ENCODE peak calls at places on chromosomes 13 and 19, in nine cellular contexts. Z, G, O, A, C, X, L, N and V are unnamed samples.
A peak's percentile ranks its signal among the peaks of the same experiment; 100 is the strongest.

GRCh38 chr19:40420766-40421467 is 4.9 kb downstream of the SERTAD1 start:
- DNase-seq in Z (peak; percentile 69), G (peak; percentile 91), O (peak; percentile 80), A (peak; percentile 96), C (peak; percentile 89), X (peak; percentile 92), L (peak; percentile 90), N (no peak), V (peak; percentile 80)

GRCh38 chr13:112693831-112694497 is 4.1 kb downstream of the ATP11A start:
- DNase-seq in Z (no peak), G (peak; percentile 10), O (peak; percentile 25), A (no peak), C (peak; percentile 65), X (no peak), L (no peak), N (peak; percentile 47), V (no peak)

GRCh38 chr13:92436927-92437326 is 789.7 kb upstream of the GPC6 start:
- DNase-seq in Z (no peak), G (no peak), O (no peak), A (no peak), C (no peak), X (peak; percentile 11), L (no peak), N (no peak), V (no peak)

GRCh38 chr19:11223208-11223607 is 16.2 kb upstream of the ANGPTL8 start:
- DNase-seq in Z (no peak), G (no peak), O (no peak), A (no peak), C (no peak), X (no peak), L (no peak), N (no peak), V (no peak)

GRCh38 chr19:37472165-37472564 is 3.0 kb downstream of the ZNF570 start:
- DNase-seq in Z (no peak), G (no peak), O (no peak), A (no peak), C (no peak), X (no peak), L (no peak), N (no peak), V (no peak)

GRCh38 chr13:74870865-74871264 is 611.1 kb downstream of the TBC1D4 start:
- DNase-seq in Z (no peak), G (no peak), O (no peak), A (no peak), C (no peak), X (no peak), L (no peak), N (no peak), V (no peak)

GRCh38 chr13:45850020-45850613 is 1.4 kb downstream of the SIAH3 start:
- DNase-seq in Z (no peak), G (peak; percentile 52), O (no peak), A (no peak), C (no peak), X (peak; percentile 64), L (peak; percentile 45), N (no peak), V (no peak)

GRCh38 chr13:107238262-107238661 is 670.3 kb upstream of the ARGLU1 start:
- DNase-seq in Z (no peak), G (peak; percentile 35), O (no peak), A (no peak), C (no peak), X (peak; percentile 30), L (no peak), N (no peak), V (no peak)

GRCh38 chr13:44142540-44142867 is 231.1 kb upstream of the SERP2 start:
- DNase-seq in Z (no peak), G (no peak), O (no peak), A (no peak), C (no peak), X (peak; percentile 25), L (no peak), N (no peak), V (no peak)

GRCh38 chr19:48920949-48921348 is 12.6 kb upstream of the DHDH start:
- DNase-seq in Z (no peak), G (no peak), O (no peak), A (no peak), C (no peak), X (no peak), L (no peak), N (no peak), V (no peak)

GRCh38 chr13:45092668-45093067 is 27.6 kb upstream of the GTF2F2 start:
- DNase-seq in Z (no peak), G (no peak), O (peak; percentile 22), A (no peak), C (no peak), X (no peak), L (no peak), N (no peak), V (no peak)

GRCh38 chr13:113548171-113548641 is 36.3 kb upstream of the TFDP1 start:
- DNase-seq in Z (no peak), G (no peak), O (no peak), A (no peak), C (peak; percentile 78), X (no peak), L (peak; percentile 29), N (no peak), V (no peak)

GRCh38 chr19:21680679-21681078 is 86.7 kb downstream of the ZNF100 start:
- DNase-seq in Z (no peak), G (no peak), O (no peak), A (no peak), C (no peak), X (no peak), L (no peak), N (no peak), V (no peak)
- TF ChIP-seq CTCF in Z (no peak), G (no peak), O (no peak), A (no peak), C (no peak), X (no peak), L (no peak), N (no peak), V (no peak)

DNA sequence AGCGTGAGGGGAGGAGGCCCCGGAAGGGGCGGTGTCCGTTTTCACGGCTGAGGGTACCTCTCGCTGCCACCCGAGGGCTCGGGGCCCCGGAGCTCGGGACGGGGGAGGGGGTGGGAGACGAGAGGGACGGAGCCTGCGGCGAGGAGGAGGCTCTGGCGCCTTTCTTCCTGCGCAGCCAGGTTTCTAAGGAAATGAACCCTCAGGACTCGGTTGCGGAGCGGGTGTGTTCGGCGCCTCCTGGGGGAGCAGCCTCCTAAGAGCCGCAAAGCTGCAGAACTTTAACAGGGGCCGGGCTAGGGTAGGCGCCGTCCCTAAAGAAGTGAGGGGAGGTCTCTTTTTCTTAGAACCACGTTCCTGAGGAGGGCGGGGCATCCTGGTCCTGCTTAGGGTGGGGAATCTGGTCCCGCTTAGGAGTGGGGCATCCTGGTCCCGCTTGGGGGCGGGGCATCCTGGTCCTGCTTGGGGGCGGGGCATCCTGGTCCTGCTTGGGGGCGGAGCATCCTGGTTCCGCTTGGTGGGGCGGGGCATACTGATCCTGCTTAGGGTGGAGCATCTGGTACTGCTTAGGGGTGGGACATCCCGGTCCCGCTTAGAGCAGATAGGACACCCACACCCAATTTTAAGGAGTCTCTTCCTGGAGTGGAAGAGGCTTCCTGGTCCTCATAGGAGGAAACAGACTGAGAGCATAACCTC is 6.2 kb downstream of the SYT5 start:
- DNase-seq in Z (no peak), G (peak; percentile 96), O (peak; percentile 49), A (peak; percentile 60), C (peak; percentile 59), X (peak; percentile 93), L (peak; percentile 85), N (no peak), V (peak; percentile 73)
- TF ChIP-seq CTCF in Z (no peak), G (no peak), O (peak; percentile 13), A (no peak), C (peak; percentile 32), X (no peak), L (no peak), N (peak; percentile 15), V (no peak)

GRCh38 chr19:17795495-17795856 is 538 bp downstream of the B3GNT3 start:
- DNase-seq in Z (no peak), G (no peak), O (no peak), A (no peak), C (no peak), X (no peak), L (no peak), N (no peak), V (no peak)

GRCh38 chr19:17797397-17798201 is 2.7 kb downstream of the B3GNT3 start:
- DNase-seq in Z (no peak), G (no peak), O (no peak), A (no peak), C (no peak), X (no peak), L (no peak), N (no peak), V (no peak)

GRCh38 chr19:17794731-17795494 is at the start of gene B3GNT3:
- DNase-seq in Z (no peak), G (peak; percentile 75), O (no peak), A (peak; percentile 34), C (peak; percentile 9), X (peak; percentile 89), L (peak; percentile 35), N (no peak), V (no peak)

GRCh38 chr19:17796838-17797168 is 1.9 kb downstream of the B3GNT3 start:
- DNase-seq in Z (no peak), G (no peak), O (no peak), A (no peak), C (no peak), X (no peak), L (no peak), N (no peak), V (no peak)

DNA sequence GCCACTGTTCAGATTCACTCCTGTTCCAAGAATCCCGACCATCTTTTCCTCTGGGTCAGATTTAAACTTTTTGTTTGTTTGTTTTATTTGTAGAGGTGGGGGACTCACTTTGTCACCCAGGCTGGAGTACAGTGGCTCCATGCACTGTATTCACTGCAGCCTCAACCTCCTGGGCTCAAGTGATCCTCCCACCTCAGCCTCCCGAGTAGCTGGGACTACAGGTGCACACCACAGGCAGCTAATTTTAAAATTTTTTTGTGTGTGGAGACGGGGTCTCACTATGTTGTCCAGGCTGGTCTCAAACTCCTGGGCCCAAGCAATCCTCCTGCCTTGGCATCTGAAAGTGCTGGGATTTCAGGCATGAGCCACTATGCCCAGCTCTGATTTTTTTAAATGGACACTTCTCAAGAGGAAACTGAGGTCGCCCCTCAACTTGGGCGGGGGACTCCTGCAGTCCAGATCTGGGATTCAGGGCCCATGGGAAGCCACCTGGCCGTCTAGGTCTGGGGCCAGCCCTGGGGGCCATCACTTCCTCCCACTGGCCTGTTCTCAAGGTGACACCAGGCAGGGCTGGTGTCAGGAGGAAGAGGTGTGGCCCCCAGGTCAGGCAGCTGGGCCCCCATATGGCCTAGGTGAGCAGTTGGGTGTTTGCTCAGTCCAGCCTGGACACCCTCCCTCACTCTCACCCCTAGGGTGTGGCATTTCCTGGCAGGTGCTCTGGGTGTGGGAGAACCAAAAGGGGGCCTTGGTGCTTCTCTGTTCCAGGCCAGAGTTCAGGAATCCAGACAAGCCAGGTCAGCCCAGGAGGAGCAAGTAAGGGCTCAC is 1.3 kb downstream of the B3GNT3 start:
- DNase-seq in Z (no peak), G (no peak), O (no peak), A (no peak), C (no peak), X (no peak), L (no peak), N (no peak), V (no peak)
- TF ChIP-seq CTCF in Z (no peak), G (no peak), O (no peak), A (no peak), C (no peak), X (no peak), L (no peak), N (no peak), V (no peak)

DNA sequence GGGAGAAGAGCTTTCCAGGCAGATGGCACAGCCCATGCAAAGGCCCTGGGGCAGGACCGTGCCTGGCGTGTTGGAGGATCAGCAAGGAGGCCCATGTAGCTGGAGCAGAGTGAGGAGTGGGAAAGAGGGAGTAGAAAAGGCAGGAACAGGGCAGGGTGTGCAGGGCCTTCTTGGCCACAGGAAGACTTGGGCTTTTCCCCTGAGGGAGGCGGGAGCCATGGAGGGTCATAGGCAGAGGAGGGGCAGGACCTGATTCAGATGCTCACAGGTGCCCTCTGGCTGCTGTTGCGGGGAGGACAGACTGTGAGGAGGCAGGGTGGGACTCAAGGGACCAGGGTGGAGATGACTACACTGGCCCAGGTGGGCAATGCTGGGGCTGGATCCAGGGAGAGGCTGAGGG is 13.8 kb upstream of the PTPRS start:
- DNase-seq in Z (no peak), G (peak; percentile 69), O (no peak), A (no peak), C (no peak), X (peak; percentile 71), L (peak; percentile 35), N (no peak), V (peak; percentile 46)
- TF ChIP-seq CTCF in Z (no peak), G (peak; percentile 13), O (peak; percentile 22), A (no peak), C (peak; percentile 57), X (peak; percentile 79), L (peak; percentile 24), N (peak; percentile 27), V (peak; percentile 39)